ENCODE peak calls at places on chromosomes 11 and 22, in nine cellular contexts. G, C, U, R, T, N, I, F and L are unnamed samples.

GRCh38 chr11:129061466-129062194 is 119.0 kb upstream of the TP53AIP1 start:
- DNase-seq in R (no peak), F (no peak), N (no peak), T (no peak), U (no peak), G (peak; percentile 13), I (no peak), C (no peak), L (no peak)

GRCh38 chr11:108697872-108698473 is 33.1 kb downstream of the DDX10 start:
- DNase-seq in T (peak; percentile 39), F (peak; percentile 84), I (peak; percentile 29), N (peak; percentile 44), U (peak; percentile 45), G (peak; percentile 38), C (no peak), R (peak; percentile 56), L (peak; percentile 29)

GRCh38 chr11:4891996-4892640 is 10.4 kb downstream of the OR51T1 start:
- DNase-seq in F (no peak), C (no peak), G (peak; percentile 2), I (no peak), T (no peak), U (no peak), R (no peak), N (no peak), L (no peak)

GRCh38 chr11:11000546-11001283 is 142.9 kb upstream of the ZBED5 start:
- DNase-seq in U (no peak), N (no peak), I (peak; percentile 47), T (no peak), C (peak; percentile 78), R (no peak), G (no peak), F (peak; percentile 6), L (no peak)

GRCh38 chr11:96155627-96156378 is 187.2 kb downstream of the MAML2 start:
- DNase-seq in N (peak; percentile 34), T (peak; percentile 86), U (peak; percentile 42), R (peak; percentile 69), G (peak; percentile 51), C (peak; percentile 91), I (peak; percentile 61), F (peak; percentile 95), L (no peak)

GRCh38 chr11:832529-833113 is at the start of gene CD151:
- DNase-seq in U (no peak), N (peak; percentile 73), G (no peak), T (peak; percentile 66), R (no peak), I (peak; percentile 76), C (no peak), F (peak; percentile 79), L (no peak)

GRCh38 chr11:64593156-64594105 is 2.4 kb downstream of the SLC22A12 start:
- DNase-seq in R (no peak), C (no peak), N (no peak), U (no peak), F (no peak), T (no peak), G (no peak), I (no peak), L (no peak)

GRCh38 chr22:43013355-43014061 is 1.4 kb downstream of the PACSIN2 start:
- DNase-seq in N (no peak), C (no peak), R (no peak), F (peak; percentile 47), G (no peak), T (no peak), U (no peak), I (no peak), L (no peak)

GRCh38 chr11:61294717-61295595 is at the start of gene VWCE:
- DNase-seq in U (peak; percentile 26), N (peak; percentile 71), G (peak; percentile 62), T (peak; percentile 69), F (peak; percentile 82), C (peak; percentile 70), I (peak; percentile 38), R (no peak), L (peak; percentile 96)
- TF ChIP-seq POLR2A in U (peak; percentile 10), N (no peak), G (peak; percentile 41), T (no peak), F (no peak), C (no peak), I (no peak), R (no peak), L (peak; percentile 71)

GRCh38 chr22:38190581-38190980 is 9.0 kb upstream of the PLA2G6 start:
- DNase-seq in G (no peak), F (no peak), U (no peak), C (no peak), T (no peak), I (no peak), R (no peak), N (no peak), L (no peak)

GRCh38 chr22:38191746-38192474 is 9.9 kb upstream of the MAFF start:
- DNase-seq in N (no peak), T (no peak), R (no peak), F (no peak), U (no peak), G (no peak), C (no peak), I (no peak), L (no peak)

GRCh38 chr22:38193580-38193979 is 8.2 kb upstream of the MAFF start:
- DNase-seq in T (peak; percentile 62), I (no peak), R (no peak), G (no peak), U (no peak), C (no peak), N (peak; percentile 45), F (peak; percentile 71), L (no peak)

GRCh38 chr22:38191115-38191514 is 9.5 kb upstream of the PLA2G6 start:
- DNase-seq in T (no peak), I (no peak), C (no peak), N (no peak), F (no peak), U (no peak), R (no peak), G (no peak), L (no peak)

DNA sequence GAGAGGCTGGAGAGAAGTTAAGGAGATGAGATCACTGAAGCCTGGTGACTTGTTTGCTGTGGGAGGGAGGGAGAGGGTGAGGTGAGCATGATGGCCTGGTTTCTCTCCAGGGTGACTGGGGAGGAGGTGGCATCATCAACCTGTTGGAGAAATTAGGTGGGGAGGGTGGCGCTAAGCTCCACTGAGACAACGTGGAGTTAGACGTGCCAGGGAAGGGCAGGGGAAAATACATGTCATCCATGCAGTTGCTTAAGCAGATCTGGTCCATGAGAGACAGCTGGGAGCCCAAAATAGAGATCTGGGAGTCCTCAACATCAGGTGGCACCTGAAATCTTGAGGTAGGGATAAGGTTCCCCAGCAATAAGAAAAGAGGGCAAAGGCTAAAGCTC is 9.3 kb upstream of the MAFF start:
- DNase-seq in F (no peak), I (no peak), R (no peak), T (no peak), C (no peak), N (no peak), G (no peak), U (no peak), L (no peak)
- TF ChIP-seq POLR2A in F (no peak), I (no peak), R (no peak), T (no peak), C (no peak), N (no peak), G (no peak), U (no peak), L (no peak)

GRCh38 chr11:17276236-17277023 is at the start of gene NUCB2:
- DNase-seq in U (peak; percentile 98), C (peak; percentile 98), F (peak; percentile 98), R (peak; percentile 95), T (peak; percentile 98), N (peak; percentile 98), I (peak; percentile 97), G (peak; percentile 95), L (peak; percentile 89)
- TF ChIP-seq POLR2A in U (peak; percentile 93), C (peak; percentile 35), F (peak; percentile 75), R (no peak), T (peak; percentile 92), N (no peak), I (peak; percentile 62), G (peak; percentile 81), L (peak; percentile 61)

DNA sequence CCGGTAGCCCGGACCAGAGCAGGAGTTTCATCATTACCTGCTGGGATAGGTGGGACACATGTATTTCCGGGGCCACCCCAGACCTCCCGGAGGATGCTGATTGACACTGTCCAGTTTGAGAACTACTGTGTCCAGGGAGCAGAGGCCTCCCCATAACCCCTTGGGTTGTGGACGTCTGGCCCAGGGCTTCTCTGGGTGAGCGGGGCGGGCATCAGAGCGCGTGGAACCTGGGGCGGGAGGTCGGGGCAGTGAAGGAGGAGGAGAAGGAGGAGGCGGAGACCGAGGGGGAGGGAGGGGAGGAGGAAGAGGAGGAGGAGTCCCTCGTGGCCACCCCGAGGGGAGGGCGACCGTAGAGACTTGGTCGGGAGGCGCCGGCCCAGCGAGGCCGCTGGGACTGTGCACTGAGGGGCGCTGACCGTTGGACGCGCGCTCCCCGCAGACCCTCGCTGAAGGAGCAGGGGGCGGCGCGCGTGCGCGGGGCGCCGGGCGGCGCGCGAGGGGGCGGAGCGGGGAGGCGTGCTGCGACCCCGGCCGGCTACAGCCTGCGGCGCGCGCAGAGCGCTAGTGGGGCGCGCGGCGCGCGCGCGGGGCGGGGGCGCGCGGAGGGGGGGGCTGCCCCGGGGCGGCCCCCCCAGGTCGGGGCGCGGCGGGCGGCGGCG is at the start of gene GRK3:
- DNase-seq in U (peak; percentile 75), G (peak; percentile 21), T (peak; percentile 75), C (peak; percentile 88), N (peak; percentile 55), I (peak; percentile 72), R (peak; percentile 75), F (peak; percentile 84), L (peak; percentile 53)
- TF ChIP-seq POLR2A in U (peak; percentile 46), G (peak; percentile 52), T (peak; percentile 31), C (no peak), N (no peak), I (peak; percentile 23), R (no peak), F (no peak), L (peak; percentile 48)